ENCODE peak calls at places on chromosomes 13 and 19, in ten cellular contexts. B is dorsolateral prefrontal cortex, O is activated B cell treated with CpG ODN at 0.5 μM for 24 hours, N is spleen, L is tibial artery, K is astrocyte of the cerebellum, J is fibroblast of lung, H is choroid plexus epithelial cell, V is neural crest cell, A is GM12865. F is an unnamed sample.

GRCh38 chr19:49591731-49592485 is 926 bp downstream of the PRR12 start:
- DNase-seq in O (peak), V (peak), H (peak), L (no peak), K (no peak), J (peak), N (peak), A (peak), B (peak), F (peak)

GRCh38 chr13:40388617-40389016 is 277.8 kb downstream of the FOXO1 start:
- DNase-seq in N (peak), B (no peak), O (peak), J (no peak), H (peak), V (no peak), K (no peak), A (peak), L (no peak), F (peak)

GRCh38 chr19:9818734-9819589 is at the start of gene FBXL12:
- DNase-seq in A (peak), V (peak), B (peak), J (peak), L (peak), N (peak), H (peak), K (peak), O (peak), F (peak)

GRCh38 chr13:42329239-42329638 is 57.3 kb downstream of the AKAP11 start:
- DNase-seq in J (no peak), H (no peak), K (no peak), L (no peak), B (no peak), O (no peak), N (no peak), A (no peak), V (no peak), F (no peak)

GRCh38 chr13:98468352-98468751 is 108.6 kb downstream of the STK24 start:
- DNase-seq in H (no peak), O (no peak), K (no peak), B (no peak), J (no peak), L (no peak), A (no peak), V (no peak), N (no peak), F (no peak)

GRCh38 chr19:53813996-53814395 is 10.1 kb downstream of the NLRP12 start:
- DNase-seq in B (no peak), H (no peak), A (no peak), L (no peak), O (no peak), K (no peak), V (no peak), N (no peak), J (no peak), F (peak)

GRCh38 chr13:109533350-109533749 is 253.0 kb downstream of the IRS2 start:
- DNase-seq in H (no peak), V (no peak), K (no peak), J (no peak), A (no peak), L (no peak), O (no peak), B (no peak), N (no peak), F (no peak)

GRCh38 chr19:33040994-33041827 is 23.5 kb downstream of the RHPN2 start:
- DNase-seq in K (peak), A (no peak), L (no peak), O (no peak), B (no peak), H (peak), V (no peak), N (no peak), J (no peak), F (no peak)

GRCh38 chr13:104625196-104625595 is 1559.0 kb upstream of the SLC10A2 start:
- DNase-seq in L (no peak), H (no peak), N (no peak), J (no peak), A (no peak), V (peak), K (no peak), B (no peak), O (no peak), F (no peak)

GRCh38 chr13:92573467-92574057 is 653.0 kb upstream of the GPC6 start:
- DNase-seq in O (no peak), B (no peak), A (peak), H (peak), L (no peak), N (no peak), J (peak), V (no peak), K (peak), F (no peak)

GRCh38 chr19:48715681-48716171 is 3.8 kb downstream of the MAMSTR start:
- DNase-seq in N (no peak), A (no peak), B (no peak), O (no peak), V (no peak), L (no peak), K (no peak), H (no peak), J (no peak), F (no peak)

GRCh38 chr19:37007587-37008220 is 70.5 kb upstream of the ZNF420 start:
- DNase-seq in H (peak), V (no peak), L (no peak), O (peak), K (no peak), N (peak), A (no peak), B (no peak), J (peak), F (no peak)

GRCh38 chr13:85665286-85665685 is 133.9 kb downstream of the SLITRK6 start:
- DNase-seq in K (no peak), O (no peak), J (peak), A (no peak), N (no peak), B (no peak), V (no peak), H (peak), L (no peak), F (no peak)

GRCh38 chr19:3836887-3837286 is 32.0 kb downstream of the ZFR2 start:
- DNase-seq in V (no peak), J (no peak), L (no peak), H (no peak), N (no peak), O (no peak), B (no peak), K (no peak), A (no peak), F (no peak)

GRCh38 chr13:112815871-112816270 is 126.0 kb downstream of the ATP11A start:
- DNase-seq in V (no peak), K (no peak), O (no peak), A (no peak), L (no peak), J (no peak), B (no peak), N (no peak), H (no peak), F (no peak)

GRCh38 chr19:45524575-45525129 is 17.4 kb downstream of the VASP start:
- DNase-seq in V (no peak), B (no peak), A (no peak), H (no peak), L (no peak), O (no peak), J (no peak), K (no peak), N (no peak), F (no peak)

GRCh38 chr13:21060063-21060826 is 1.1 kb downstream of the LATS2 start:
- DNase-seq in J (no peak), O (peak), K (no peak), B (no peak), V (peak), L (peak), A (no peak), H (peak), N (peak), F (no peak)

GRCh38 chr19:33784432-33784831 is 12.2 kb upstream of the KCTD15 start:
- DNase-seq in J (no peak), V (no peak), B (no peak), L (no peak), H (peak), O (no peak), A (no peak), K (no peak), N (no peak), F (no peak)

GRCh38 chr19:15432018-15432494 is 13.3 kb upstream of the AKAP8L start:
- DNase-seq in K (no peak), B (no peak), A (no peak), H (no peak), O (no peak), V (no peak), N (peak), L (no peak), J (no peak), F (no peak)

GRCh38 chr13:96229356-96229755 is 139.4 kb downstream of the HS6ST3 start:
- DNase-seq in K (no peak), O (no peak), L (no peak), H (peak), A (peak), N (no peak), B (no peak), J (peak), V (no peak), F (no peak)
- TF ChIP-seq CTCF in K (peak), O (no peak), L (no peak), H (peak), A (peak), N (no peak), B (no peak), J (no peak), V (peak), F (peak)

GRCh38 chr13:29379281-29379680 is 216.2 kb downstream of the SLC7A1 start:
- DNase-seq in J (no peak), L (no peak), V (no peak), A (no peak), H (no peak), O (no peak), N (no peak), B (no peak), K (no peak), F (no peak)
- TF ChIP-seq CTCF in J (no peak), L (no peak), V (no peak), A (no peak), H (no peak), O (no peak), N (no peak), B (no peak), K (no peak), F (no peak)

DNA sequence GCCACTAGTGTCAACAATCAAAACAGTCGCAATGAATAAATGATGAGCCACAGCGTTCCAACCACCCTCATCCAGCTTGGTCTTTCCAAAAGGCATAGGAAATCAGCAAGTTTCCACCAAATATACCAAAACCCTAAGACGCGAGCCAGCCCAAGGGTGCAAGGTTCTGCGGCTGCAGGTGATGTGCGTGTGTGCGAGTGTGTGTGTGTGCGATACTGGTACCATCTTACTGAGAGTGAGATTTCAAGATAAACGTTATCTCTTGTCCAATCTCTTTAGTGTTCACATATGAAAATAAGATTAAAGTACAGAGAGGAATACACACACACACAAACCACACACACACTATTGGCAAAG is 895 bp upstream of the TRPC4 start:
- DNase-seq in K (no peak), J (no peak), O (no peak), L (no peak), N (no peak), V (no peak), H (no peak), B (no peak), A (no peak), F (no peak)
- TF ChIP-seq CTCF in K (no peak), J (no peak), O (no peak), L (no peak), N (no peak), V (no peak), H (no peak), B (peak), A (no peak), F (peak)

DNA sequence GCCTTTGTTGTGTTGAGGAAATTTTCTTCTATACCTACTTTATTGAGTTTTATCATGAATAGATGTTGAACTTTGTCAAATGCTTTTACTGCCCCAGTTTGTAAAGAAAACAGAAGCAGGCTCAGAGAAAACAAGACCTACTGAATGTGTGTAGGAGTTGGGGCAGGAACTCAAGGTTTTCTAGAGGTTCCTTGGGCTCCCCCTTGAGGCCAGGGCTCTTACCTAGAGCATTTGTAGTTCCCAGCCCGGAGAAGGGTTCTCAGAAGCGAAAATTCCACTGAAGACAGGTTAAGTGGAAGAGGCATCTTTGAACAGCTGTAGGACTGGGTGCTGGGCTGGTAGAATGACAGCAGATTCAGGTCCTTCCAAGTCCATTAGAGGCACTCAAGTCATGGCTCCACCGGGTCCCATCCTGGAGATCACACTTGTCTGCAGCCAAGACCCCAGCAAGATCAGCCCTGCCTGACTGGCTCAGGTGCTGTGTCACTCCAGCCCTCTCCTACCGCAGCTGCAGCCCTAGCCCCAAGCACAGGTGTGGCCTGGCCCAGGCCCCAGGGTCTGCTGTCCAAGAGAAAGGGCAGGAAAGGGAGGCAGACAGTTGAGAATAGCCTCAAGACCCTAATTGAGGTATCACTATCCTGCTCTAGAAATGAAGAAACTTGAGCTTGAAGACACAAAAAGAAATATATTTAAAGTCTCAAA is 425.5 kb downstream of the PCDH20 start:
- DNase-seq in L (no peak), N (no peak), H (no peak), V (no peak), K (no peak), B (no peak), O (no peak), J (no peak), A (peak), F (no peak)
- TF ChIP-seq CTCF in L (no peak), N (no peak), H (no peak), V (no peak), K (no peak), B (no peak), O (no peak), J (no peak), A (peak), F (no peak)

F was measured in HFFc6.